ENCODE peak calls at places on chromosomes 11 and 22, in six cellular contexts. W is GM12878, E is GM12891, V is HepG2, G is K562, A is H1. C is an unnamed sample.

GRCh38 chr11:17473071-17473744 is 3.4 kb downstream of the ABCC8 start:
- DNase-seq in A (peak), E (no peak), G (peak), V (peak), W (no peak), C (no peak)

GRCh38 chr11:27282806-27283205 is 80.2 kb downstream of the CCDC34 start:
- DNase-seq in V (no peak), G (no peak), W (no peak), E (no peak), A (no peak), C (no peak)

GRCh38 chr22:20509344-20510047 is 2.1 kb downstream of the MED15 start:
- DNase-seq in E (no peak), W (no peak), V (peak), G (peak), A (no peak), C (no peak)

GRCh38 chr11:469684-470667 is 19.9 kb downstream of the PTDSS2 start:
- DNase-seq in A (no peak), G (no peak), W (no peak), E (no peak), V (peak), C (no peak)

GRCh38 chr11:5690736-5691135 is 1.1 kb downstream of the TRIM22 start:
- DNase-seq in W (no peak), G (no peak), V (no peak), A (no peak), E (no peak), C (no peak)

GRCh38 chr22:48099671-48100070 is 1337.2 kb downstream of the TBC1D22A start:
- DNase-seq in E (no peak), A (no peak), W (no peak), V (no peak), G (no peak), C (no peak)

GRCh38 chr11:69916806-69917387 is 97.7 kb upstream of the FGF3 start:
- DNase-seq in V (no peak), A (no peak), G (no peak), W (no peak), E (no peak), C (no peak)

GRCh38 chr11:113849713-113850112 is 25.7 kb downstream of the USP28 start:
- DNase-seq in G (no peak), E (no peak), A (peak), W (no peak), V (no peak), C (no peak)

GRCh38 chr11:102604875-102605274 is 20.3 kb downstream of the MMP20 start:
- DNase-seq in E (no peak), W (no peak), V (no peak), G (no peak), A (no peak), C (no peak)

GRCh38 chr11:101348786-101349185 is 219.2 kb upstream of the PGR start:
- DNase-seq in V (no peak), A (no peak), G (no peak), E (no peak), W (no peak), C (no peak)

GRCh38 chr11:102254047-102254446 is 63.2 kb upstream of the BIRC3 start:
- DNase-seq in V (no peak), W (no peak), E (no peak), A (no peak), G (peak), C (no peak)

GRCh38 chr11:108511851-108512474 is 13.8 kb upstream of the POGLUT3 start:
- DNase-seq in E (no peak), G (no peak), A (no peak), V (no peak), W (no peak), C (no peak)

GRCh38 chr22:43631201-43631600 is 180.9 kb downstream of the EFCAB6 start:
- DNase-seq in A (no peak), E (no peak), W (no peak), G (no peak), V (no peak), C (no peak)

GRCh38 chr11:40417627-40418026 is 1041.8 kb downstream of the LRRC4C start:
- DNase-seq in E (no peak), V (no peak), A (no peak), W (no peak), G (no peak), C (no peak)

GRCh38 chr11:95134491-95134890 is 44.8 kb downstream of the ENDOD1 start:
- DNase-seq in A (no peak), W (no peak), V (no peak), E (no peak), G (no peak), C (no peak)

GRCh38 chr11:299951-300735 is 817 bp upstream of the IFITM5 start:
- DNase-seq in G (peak), W (no peak), A (no peak), V (peak), E (no peak), C (no peak)

GRCh38 chr11:291281-292210 is 2.6 kb downstream of the PGGHG start:
- DNase-seq in G (no peak), A (no peak), E (no peak), V (no peak), W (no peak), C (no peak)

GRCh38 chr11:105046898-105047579 is 1.9 kb upstream of the CARD16 start:
- DNase-seq in V (peak), W (no peak), G (no peak), E (no peak), A (no peak), C (no peak)
- TF ChIP-seq POLR2AphosphoS5 in V (no peak), W (no peak), G (no peak), E (no peak), A (no peak), C (no peak)

DNA sequence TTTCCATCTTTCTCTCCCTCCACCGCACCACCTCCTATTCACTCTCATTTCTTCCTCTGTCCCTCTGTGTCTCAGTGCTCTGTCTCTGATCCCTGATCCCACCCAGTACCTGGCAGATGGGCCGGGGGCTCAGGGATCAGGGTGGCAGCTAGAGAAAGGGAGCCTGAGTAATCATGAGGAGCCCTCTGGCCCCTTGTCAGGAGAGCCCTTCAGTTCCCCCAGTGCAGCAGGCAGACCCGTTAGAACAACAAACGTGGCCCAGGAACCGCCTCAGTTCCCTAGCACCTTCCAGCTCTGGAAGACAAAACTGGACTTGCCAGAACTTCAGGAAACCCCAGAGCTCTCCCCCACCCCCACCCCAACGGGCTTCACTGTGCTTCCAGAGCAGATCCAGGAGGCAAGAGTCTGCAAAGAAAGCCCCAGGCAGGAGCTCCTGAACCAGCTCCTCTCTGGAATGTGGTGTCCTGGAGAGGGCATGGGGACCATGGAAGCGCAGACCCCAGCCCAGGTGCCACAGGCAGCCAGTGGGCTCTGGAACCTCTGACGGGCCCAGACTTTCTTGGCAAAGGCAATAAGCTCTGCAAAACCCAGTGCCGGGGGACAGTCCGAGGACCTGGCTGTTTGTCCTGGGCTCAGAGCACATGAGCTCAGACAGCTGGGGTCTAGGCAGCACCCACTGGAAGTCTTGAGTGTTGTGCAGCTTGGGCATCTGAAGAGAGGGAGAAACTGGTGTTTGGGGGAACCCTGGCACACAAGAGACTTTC is 43.2 kb downstream of the LMO1 start:
- DNase-seq in E (no peak), A (no peak), G (no peak), W (no peak), V (no peak), C (no peak)
- TF ChIP-seq TAF1 in E (no peak), A (no peak), G (no peak), W (no peak), V (no peak), C (no peak)

DNA sequence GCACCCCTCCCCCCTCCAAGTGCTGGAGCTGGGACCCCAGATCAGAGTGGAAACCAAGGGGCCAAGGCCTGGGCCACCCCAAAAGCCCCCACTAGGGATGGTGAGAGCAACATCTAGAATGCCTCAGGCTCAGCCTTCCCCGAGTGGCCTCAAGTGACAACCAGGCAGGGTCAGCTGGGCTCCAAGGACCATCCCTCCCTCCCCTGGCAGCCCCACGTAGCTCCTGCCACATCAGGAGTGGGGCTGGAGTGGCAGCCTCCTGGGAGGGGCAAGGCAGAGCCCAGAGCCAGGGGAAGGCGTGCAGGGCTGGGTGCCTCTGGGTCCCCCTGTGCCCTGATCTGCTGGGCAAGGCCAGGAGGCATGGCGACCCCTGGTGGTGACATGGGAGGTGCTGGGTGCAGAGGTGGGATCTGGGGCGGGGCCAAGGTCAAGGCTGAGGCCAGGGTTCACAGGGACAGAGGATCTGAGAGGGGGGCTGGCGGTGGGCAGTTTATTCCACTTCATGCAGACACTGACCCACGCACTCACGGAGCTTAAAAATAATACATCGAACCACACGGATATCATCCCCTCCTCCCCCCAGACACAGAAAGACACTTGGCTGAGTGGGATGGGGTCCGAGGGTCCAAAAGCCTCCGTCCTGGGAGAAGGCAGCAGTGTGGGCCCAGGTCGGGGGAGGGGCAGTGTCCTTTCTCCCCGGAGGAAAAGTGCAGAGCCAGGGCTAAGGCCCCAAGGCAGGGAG is 15.8 kb upstream of the EHD1 start:
- DNase-seq in E (peak), A (peak), G (peak), V (peak), W (no peak), C (peak)
- TF ChIP-seq POLR2A in E (no peak), A (no peak), G (no peak), V (no peak), W (no peak), C (no peak)

GRCh38 chr22:38696606-38697005 is 4.1 kb downstream of the JOSD1 start:
- DNase-seq in W (no peak), A (no peak), G (no peak), E (no peak), V (peak), C (no peak)

GRCh38 chr22:38697055-38697980 is 3.4 kb downstream of the JOSD1 start:
- DNase-seq in E (no peak), V (peak), G (no peak), A (no peak), W (no peak), C (no peak)

GRCh38 chr22:38698407-38699094 is 2.2 kb downstream of the JOSD1 start:
- DNase-seq in E (no peak), A (no peak), G (no peak), V (no peak), W (no peak), C (no peak)

GRCh38 chr22:38694945-38695344 is 5.8 kb downstream of the JOSD1 start:
- DNase-seq in G (no peak), V (no peak), E (no peak), A (no peak), W (no peak), C (no peak)

GRCh38 chr22:38694049-38694448 is 6.7 kb downstream of the JOSD1 start:
- DNase-seq in A (no peak), E (no peak), G (no peak), W (no peak), V (peak), C (no peak)
- TF ChIP-seq POLR2AphosphoS5 in A (no peak), E (no peak), G (no peak), W (no peak), V (no peak), C (no peak)

GRCh38 chr22:45855961-45856360 is 121.0 kb downstream of the WNT7B start:
- DNase-seq in G (no peak), V (no peak), A (no peak), W (no peak), E (no peak), C (no peak)

GRCh38 chr22:45860201-45860600 is 116.8 kb downstream of the WNT7B start:
- DNase-seq in A (no peak), W (no peak), E (no peak), G (no peak), V (no peak), C (no peak)

GRCh38 chr22:45857519-45857918 is 119.4 kb downstream of the WNT7B start:
- DNase-seq in E (no peak), W (no peak), V (no peak), G (no peak), A (no peak), C (no peak)

GRCh38 chr22:45861259-45861658 is 115.7 kb downstream of the WNT7B start:
- DNase-seq in V (no peak), E (no peak), G (no peak), A (no peak), W (no peak), C (no peak)

GRCh38 chr22:45859231-45860161 is 117.5 kb downstream of the WNT7B start:
- DNase-seq in A (no peak), W (no peak), V (peak), G (no peak), E (no peak), C (no peak)
- TF ChIP-seq TAF1 in A (no peak), W (no peak), V (no peak), G (no peak), E (no peak), C (no peak)

DNA sequence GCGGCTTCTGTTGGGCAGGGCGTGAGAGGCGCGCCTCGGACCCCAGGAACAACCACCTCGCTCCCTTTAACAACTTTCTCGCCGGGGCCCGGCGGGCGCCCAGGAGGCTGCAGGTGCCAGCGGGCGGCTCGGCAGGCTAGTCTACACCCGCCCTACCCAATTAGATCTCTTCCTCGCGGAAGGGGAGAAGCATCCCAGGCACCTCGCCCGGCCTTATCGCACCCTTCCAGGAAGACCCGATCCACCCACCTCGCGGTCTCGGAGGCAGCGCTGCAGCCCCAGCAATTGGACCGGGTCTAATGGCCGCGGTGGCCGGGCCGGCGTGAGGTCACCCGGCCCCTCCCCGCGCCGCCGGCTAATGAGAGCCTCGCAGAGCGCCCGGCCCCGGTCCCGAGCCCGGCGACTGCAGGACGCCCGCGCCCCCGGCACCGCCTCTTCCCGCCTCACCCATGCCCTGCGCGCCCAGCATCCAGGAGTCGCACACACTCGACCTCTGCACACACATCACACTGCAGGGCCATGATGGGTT is at the start of gene PLAAT3:
- DNase-seq in G (peak), V (no peak), A (peak), W (no peak), E (peak), C (no peak)
- TF ChIP-seq POLR2A in G (no peak), V (no peak), A (no peak), W (no peak), E (no peak), C (no peak)

GRCh38 chr11:2736577-2737225 is 36.9 kb upstream of the KCNQ1OT1 start:
- DNase-seq in E (no peak), A (no peak), G (no peak), W (no peak), V (no peak), C (no peak)

GRCh38 chr11:2739531-2740274 is 39.9 kb upstream of the KCNQ1OT1 start:
- DNase-seq in W (no peak), V (no peak), E (no peak), G (peak), A (no peak), C (no peak)

GRCh38 chr11:2737226-2737590 is 37.4 kb upstream of the KCNQ1OT1 start:
- DNase-seq in E (no peak), A (no peak), G (no peak), W (no peak), V (no peak), C (no peak)

GRCh38 chr11:2738551-2739431 is 39.0 kb upstream of the KCNQ1OT1 start:
- DNase-seq in E (no peak), A (no peak), W (no peak), G (peak), V (no peak), C (no peak)

GRCh38 chr11:2737876-2738275 is 38.1 kb upstream of the KCNQ1OT1 start:
- DNase-seq in V (no peak), A (no peak), E (no peak), G (peak), W (no peak), C (no peak)
- TF ChIP-seq POLR2AphosphoS5 in V (no peak), A (no peak), E (no peak), G (no peak), W (no peak), C (no peak)

GRCh38 chr11:60987577-60988277 is 16.2 kb downstream of the CD6 start:
- DNase-seq in G (no peak), A (no peak), W (no peak), V (no peak), E (no peak), C (no peak)
- TF ChIP-seq TAF1 in G (no peak), A (no peak), W (no peak), V (no peak), E (no peak), C (no peak)

GRCh38 chr22:46104170-46104880 is 46.0 kb upstream of the PPARA start:
- DNase-seq in V (no peak), G (no peak), E (no peak), A (no peak), W (no peak), C (no peak)
- TF ChIP-seq POLR2A in V (no peak), G (no peak), E (no peak), A (no peak), W (no peak), C (no peak)

GRCh38 chr11:129814244-129814992 is 1.2 kb upstream of the TMEM45B start:
- DNase-seq in E (no peak), W (no peak), A (no peak), V (no peak), G (peak), C (no peak)
- TF ChIP-seq POLR2AphosphoS5 in E (no peak), W (no peak), A (no peak), V (peak), G (no peak), C (no peak)